ENCODE peak calls at places on chromosomes 16 and 17, in nine cellular contexts. J is substantia nigra; F is lung; R is mucosa of gallbladder; I is stomach; Z is SK-N-DZ; E is activated CD4-positive, CD25-positive, alpha-beta regulatory T cell treated with anti-CD3 and anti-CD28 coated beads, Interleukin-2, amount 50 U/mL, for 72 hours; M is T-helper 2 cell; V is anterior cingulate cortex. S is an unnamed sample.

GRCh38 chr16:77869997-77870813 is 81.8 kb downstream of the VAT1L start:
- DNase-seq in I (no peak), F (no peak), J (no peak), V (no peak), E (no peak), R (no peak), Z (no peak), M (no peak), S (no peak)

GRCh38 chr17:17391575-17392370 is 85.0 kb upstream of the MED9 start:
- DNase-seq in F (no peak), M (no peak), E (peak), V (no peak), I (no peak), J (no peak), R (no peak), Z (no peak), S (no peak)

GRCh38 chr17:47663997-47664941 is 14.6 kb downstream of the KPNB1 start:
- DNase-seq in M (no peak), I (peak), Z (peak), V (peak), E (peak), J (no peak), R (peak), F (no peak), S (peak)

GRCh38 chr17:32627233-32628008 is 140.6 kb downstream of the CDK5R1 start:
- DNase-seq in V (peak), E (no peak), F (no peak), M (no peak), Z (peak), I (no peak), R (no peak), J (peak), S (peak)

GRCh38 chr17:72985882-72986720 is 106.4 kb downstream of the SLC39A11 start:
- DNase-seq in I (peak), V (peak), Z (peak), M (no peak), F (peak), E (peak), J (peak), R (peak), S (peak)

GRCh38 chr16:88769617-88770458 is 15.2 kb downstream of the PIEZO1 start:
- DNase-seq in I (no peak), F (peak), Z (peak), J (no peak), M (no peak), E (no peak), R (no peak), V (no peak), S (peak)

GRCh38 chr17:78535285-78536197 is 41.7 kb downstream of the DNAH17 start:
- DNase-seq in J (no peak), V (no peak), Z (no peak), R (no peak), I (no peak), M (no peak), E (no peak), F (peak), S (no peak)

GRCh38 chr16:87541004-87541881 is 48.4 kb upstream of the ZCCHC14 start:
- DNase-seq in R (peak), I (no peak), V (no peak), Z (peak), E (no peak), M (no peak), J (no peak), F (no peak), S (no peak)

GRCh38 chr17:2321399-2321798 is 14.9 kb downstream of the TSR1 start:
- DNase-seq in E (no peak), Z (no peak), V (no peak), I (no peak), J (no peak), F (no peak), R (no peak), M (no peak), S (no peak)

GRCh38 chr17:81673561-81674258 is 7.2 kb downstream of the CCDC137 start:
- DNase-seq in I (no peak), F (no peak), E (no peak), Z (no peak), J (no peak), R (no peak), M (no peak), V (no peak), S (no peak)

GRCh38 chr16:85335584-85336492 is 223.6 kb upstream of the CIBAR2 start:
- DNase-seq in J (no peak), F (no peak), Z (no peak), R (peak), I (no peak), M (no peak), V (no peak), E (no peak), S (peak)

GRCh38 chr16:18975109-18975508 is 8.6 kb upstream of the TMC7 start:
- DNase-seq in I (no peak), V (no peak), J (no peak), Z (no peak), F (no peak), E (no peak), R (no peak), M (no peak), S (no peak)

GRCh38 chr16:1846416-1846815 is 19.4 kb downstream of the FAHD1 start:
- DNase-seq in Z (no peak), V (no peak), J (no peak), M (no peak), I (no peak), R (no peak), E (no peak), F (no peak), S (no peak)

GRCh38 chr17:80119839-80120238 is 18.5 kb downstream of the GAA start:
- DNase-seq in F (no peak), V (no peak), Z (no peak), J (no peak), I (no peak), M (no peak), R (no peak), E (no peak), S (no peak)

GRCh38 chr16:894136-894535 is 76.6 kb downstream of the LMF1 start:
- DNase-seq in V (no peak), J (no peak), F (no peak), R (no peak), M (no peak), E (no peak), Z (no peak), I (no peak), S (no peak)

GRCh38 chr17:74759243-74759801 is 10.9 kb downstream of the NHERF1 start:
- DNase-seq in F (no peak), E (no peak), Z (no peak), M (peak), R (no peak), V (no peak), J (no peak), I (no peak), S (no peak)

GRCh38 chr16:81505011-81505660 is 60.5 kb downstream of the CMIP start:
- DNase-seq in V (no peak), M (no peak), R (no peak), F (no peak), E (no peak), J (no peak), Z (peak), I (no peak), S (no peak)

GRCh38 chr16:88923926-88924833 is 52.8 kb downstream of the CBFA2T3 start:
- DNase-seq in F (no peak), I (no peak), Z (no peak), R (no peak), V (no peak), M (no peak), E (no peak), J (no peak), S (peak)

GRCh38 chr17:61403846-61404701 is 4.4 kb downstream of the TBX2 start:
- DNase-seq in R (no peak), J (no peak), I (no peak), Z (peak), M (no peak), E (no peak), F (no peak), V (no peak), S (no peak)

GRCh38 chr17:65559802-65560627 is 1.4 kb downstream of the AXIN2 start:
- DNase-seq in R (no peak), I (peak), Z (peak), E (no peak), M (no peak), J (peak), F (no peak), V (no peak), S (peak)

GRCh38 chr16:31186176-31186575 is 6.2 kb downstream of the FUS start:
- DNase-seq in F (no peak), Z (no peak), I (no peak), J (no peak), R (no peak), M (no peak), E (no peak), V (no peak), S (no peak)

GRCh38 chr17:39677072-39677471 is 8.8 kb downstream of the PNMT start:
- DNase-seq in E (no peak), Z (no peak), M (no peak), I (no peak), F (no peak), R (no peak), J (no peak), V (no peak), S (no peak)

GRCh38 chr17:34569591-34569990 is 9.8 kb upstream of the TMEM132E start:
- DNase-seq in I (no peak), F (no peak), R (no peak), M (no peak), V (no peak), Z (no peak), J (no peak), E (no peak), S (no peak)

GRCh38 chr17:691423-691822 is 23.2 kb downstream of the VPS53 start:
- DNase-seq in V (no peak), Z (no peak), R (no peak), I (no peak), J (no peak), M (no peak), E (no peak), F (no peak), S (no peak)

GRCh38 chr17:2084766-2085647 is 30.1 kb downstream of the HIC1 start:
- DNase-seq in I (no peak), R (peak), F (no peak), V (no peak), Z (peak), E (no peak), J (no peak), M (no peak), S (peak)

GRCh38 chr17:75073618-75074047 is 14.1 kb upstream of the SLC16A5 start:
- DNase-seq in I (no peak), E (no peak), V (no peak), J (no peak), Z (no peak), R (no peak), F (no peak), M (no peak), S (no peak)

GRCh38 chr17:31390748-31391495 is 553 bp upstream of the RAB11FIP4 start:
- DNase-seq in F (no peak), V (no peak), M (no peak), Z (peak), I (peak), E (no peak), R (no peak), J (no peak), S (no peak)

GRCh38 chr17:58183514-58183913 is 9.0 kb upstream of the EPX start:
- DNase-seq in F (no peak), J (no peak), V (no peak), E (no peak), R (no peak), Z (no peak), I (no peak), M (no peak), S (no peak)

GRCh38 chr17:58279016-58279671 is 1.6 kb downstream of the MPO start:
- DNase-seq in E (no peak), I (no peak), J (no peak), M (no peak), Z (peak), V (no peak), F (peak), R (no peak), S (no peak)

GRCh38 chr17:8189041-8189710 is 804 bp downstream of the BORCS6 start:
- DNase-seq in I (peak), E (no peak), M (no peak), J (no peak), V (no peak), Z (peak), F (no peak), R (no peak), S (peak)

GRCh38 chr16:22933173-22933572 is 119.2 kb downstream of the HS3ST2 start:
- DNase-seq in R (no peak), M (no peak), Z (no peak), F (no peak), J (no peak), E (no peak), V (no peak), I (no peak), S (no peak)

GRCh38 chr17:72592242-72592966 is 471.6 kb downstream of the SOX9 start:
- DNase-seq in Z (peak), E (no peak), M (peak), F (peak), J (peak), I (peak), V (peak), R (peak), S (peak)

GRCh38 chr16:58638148-58639036 is 8.8 kb upstream of the CNOT1 start:
- DNase-seq in V (no peak), F (no peak), M (no peak), E (no peak), R (no peak), Z (no peak), I (peak), J (no peak), S (peak)

GRCh38 chr16:714079-714478 is 839 bp upstream of the METRN start:
- DNase-seq in Z (no peak), J (no peak), M (no peak), R (no peak), I (no peak), E (no peak), V (no peak), F (no peak), S (no peak)

GRCh38 chr16:2804728-2805127 is 6.5 kb downstream of the PRSS41 start:
- DNase-seq in M (no peak), Z (no peak), J (no peak), I (no peak), R (no peak), V (no peak), E (no peak), F (no peak), S (no peak)

S was measured in body of pancreas.